ENCODE peak calls at places on chromosomes 4 and X, in five cellular contexts. N is NB4, P is choroid plexus epithelial cell, W is GM23338, V is BJ. T is an unnamed sample.
A peak's percentile ranks its signal among the peaks of the same experiment; 100 is the strongest.

GRCh38 chrX:86028681-86029080 is 18.7 kb downstream of the CHM start:
- DNase-seq in N (no peak), P (no peak), W (no peak), V (no peak), T (peak; percentile 0)

GRCh38 chr4:123699823-123700822 is 303.5 kb downstream of the SPRY1 start:
- DNase-seq in N (no peak), P (peak; percentile 95), W (no peak), V (peak; percentile 88), T (peak; percentile 82)

GRCh38 chrX:150548684-150549083 is 19.7 kb upstream of the MTM1 start:
- DNase-seq in N (peak; percentile 64), P (no peak), W (no peak), V (no peak), T (no peak)

GRCh38 chr4:109574443-109574850 is 14.4 kb downstream of the MCUB start:
- DNase-seq in N (peak; percentile 38), P (peak; percentile 55), W (peak; percentile 28), V (no peak), T (no peak)

GRCh38 chr4:23577398-23577797 is 312.4 kb downstream of the PPARGC1A start:
- DNase-seq in N (no peak), P (no peak), W (no peak), V (no peak), T (no peak)

GRCh38 chr4:126718161-126718560 is 914.6 kb upstream of the INTU start:
- DNase-seq in N (no peak), P (no peak), W (no peak), V (peak; percentile 22), T (no peak)

GRCh38 chr4:48827622-48828021 is 3.3 kb upstream of the OCIAD1 start:
- DNase-seq in N (no peak), P (no peak), W (no peak), V (no peak), T (no peak)

GRCh38 chr4:48905363-48906015 is 1.1 kb downstream of the OCIAD2 start:
- DNase-seq in N (peak; percentile 8), P (peak; percentile 66), W (peak; percentile 22), V (no peak), T (no peak)

GRCh38 chrX:43745938-43746721 is 90.0 kb downstream of the MAOA start:
- DNase-seq in N (no peak), P (peak; percentile 14), W (no peak), V (no peak), T (no peak)

GRCh38 chrX:16993791-16994318 is 47.4 kb downstream of the REPS2 start:
- DNase-seq in N (peak; percentile 8), P (peak; percentile 2), W (peak; percentile 17), V (no peak), T (no peak)

GRCh38 chr4:6913350-6913749 is 3.7 kb downstream of the TBC1D14 start:
- DNase-seq in N (no peak), P (no peak), W (no peak), V (no peak), T (no peak)

GRCh38 chr4:156594619-156595018 is 377.0 kb downstream of the PDGFC start:
- DNase-seq in N (no peak), P (peak; percentile 38), W (no peak), V (no peak), T (no peak)

GRCh38 chrX:133232331-133232730 is 14.2 kb upstream of the TFDP3 start:
- DNase-seq in N (no peak), P (no peak), W (no peak), V (no peak), T (no peak)

GRCh38 chr4:95693594-95693993 is 144.8 kb upstream of the UNC5C start:
- DNase-seq in N (peak; percentile 21), P (peak; percentile 71), W (peak; percentile 66), V (no peak), T (no peak)

DNA sequence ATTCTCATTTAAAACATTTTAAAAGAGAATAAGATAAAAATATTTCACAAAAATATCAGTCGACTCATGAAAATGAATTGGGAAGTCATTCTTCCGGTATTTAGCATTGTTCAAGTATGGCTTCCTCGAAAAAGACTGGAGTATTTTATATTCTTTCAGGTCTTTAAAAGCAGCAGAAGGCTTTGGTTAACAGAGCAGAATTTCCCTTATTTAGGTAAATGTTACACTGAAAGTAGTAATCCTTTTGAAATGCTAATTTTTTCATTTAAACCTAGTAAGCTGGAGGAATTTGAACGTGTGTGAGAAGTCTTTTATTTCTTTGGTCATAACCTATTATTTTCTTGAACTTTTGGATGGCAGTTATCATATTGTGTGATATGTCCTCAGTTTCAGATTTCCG is 11.2 kb downstream of the TENM3 start:
- DNase-seq in N (no peak), P (no peak), W (peak; percentile 17), V (no peak), T (no peak)
- H3K4me3 ChIP-seq in N (no peak overlapping the region), P (no peak overlapping the region), W (no peak overlapping the region), V (no peak overlapping the region), T (no peak overlapping the region)

GRCh38 chr4:122687450-122688121 is 44.9 kb upstream of the BBS12 start:
- DNase-seq in N (no peak), P (peak; percentile 28), W (no peak), V (no peak), T (no peak)
- H3K4me3 ChIP-seq in N (no peak overlapping the region), P (no peak overlapping the region), W (no peak overlapping the region), V (no peak overlapping the region), T (no peak overlapping the region)

GRCh38 chr4:128661529-128661928 is 148.0 kb upstream of the JADE1 start:
- DNase-seq in N (no peak), P (no peak), W (peak; percentile 62), V (no peak), T (no peak)
- H3K4me3 ChIP-seq in N (no peak overlapping the region), P (no peak overlapping the region), W (no peak overlapping the region), V (no peak overlapping the region), T (no peak overlapping the region)

DNA sequence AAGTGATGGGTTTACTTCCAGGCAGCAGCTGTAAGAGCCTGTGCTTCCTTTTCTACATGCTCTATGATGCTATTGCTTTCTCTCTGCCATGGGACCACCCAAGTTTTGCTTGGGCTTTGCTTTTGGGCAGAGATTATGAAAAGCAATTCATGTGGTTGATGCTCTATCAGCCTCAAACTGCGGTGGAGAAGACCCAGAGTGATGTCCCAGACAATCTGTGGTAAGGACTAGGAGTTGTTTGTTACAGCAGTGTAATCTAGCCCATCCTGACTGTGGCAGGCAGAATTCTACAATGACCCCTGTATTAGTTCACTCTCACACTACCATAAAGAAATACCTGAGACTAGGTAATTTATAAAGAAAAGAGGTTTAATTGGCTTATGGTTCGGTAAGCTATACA is 9.2 kb upstream of the CYTL1 start:
- DNase-seq in N (no peak), P (no peak), W (no peak), V (no peak), T (no peak)
- H3K4me3 ChIP-seq in N (no peak overlapping the region), P (no peak overlapping the region), W (no peak overlapping the region), V (no peak overlapping the region), T (no peak overlapping the region)

DNA sequence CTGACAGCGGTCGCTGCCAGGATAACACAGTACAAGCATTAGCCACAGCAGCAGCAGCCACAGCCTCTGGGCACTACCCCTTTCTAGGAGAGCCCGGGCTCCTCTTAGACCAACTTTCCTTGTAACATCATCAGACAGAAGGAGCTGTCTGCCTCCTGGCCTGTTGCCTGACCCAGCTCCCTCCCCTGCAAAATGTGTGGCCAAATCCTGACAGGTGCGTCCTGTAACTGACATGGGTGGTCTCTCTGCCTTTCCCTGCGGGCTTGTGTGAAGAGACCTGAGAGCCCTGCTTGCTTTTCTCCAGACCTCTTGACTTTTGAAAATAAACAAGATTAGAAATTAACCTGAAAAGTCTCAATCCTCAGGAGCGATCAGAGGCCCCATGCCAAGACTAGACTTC is 824.9 kb downstream of the RAPGEF2 start:
- DNase-seq in N (no peak), P (no peak), W (no peak), V (no peak), T (no peak)
- H3K4me3 ChIP-seq in N (no peak overlapping the region), P (no peak overlapping the region), W (no peak overlapping the region), V (no peak overlapping the region), T (no peak overlapping the region)

DNA sequence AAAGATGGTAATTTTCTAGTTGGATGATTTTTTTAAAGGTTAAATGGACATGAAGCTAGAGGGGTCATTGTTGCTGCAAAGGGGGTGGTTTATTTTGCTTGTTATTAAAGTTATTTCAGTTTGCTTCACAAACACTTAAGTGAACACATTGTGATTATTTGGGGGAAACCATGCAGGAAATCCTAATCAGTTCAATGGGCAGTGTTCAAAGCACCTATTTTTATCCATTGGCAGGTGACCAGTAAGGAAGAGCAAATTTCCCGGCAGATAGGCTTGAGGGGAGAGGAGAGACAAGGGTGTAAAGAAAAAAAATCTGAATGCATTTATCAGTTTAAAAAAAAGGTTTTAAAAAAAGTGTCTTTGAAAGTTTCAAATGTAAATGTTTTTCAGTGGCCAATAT is 17.6 kb downstream of the GPR174 start:
- DNase-seq in N (no peak), P (no peak), W (no peak), V (no peak), T (no peak)
- H3K4me3 ChIP-seq in N (no peak overlapping the region), P (no peak overlapping the region), W (no peak overlapping the region), V (no peak overlapping the region), T (no peak overlapping the region)

GRCh38 chrX:120731386-120731785 is 101.5 kb upstream of the C1GALT1C1 start:
- DNase-seq in N (no peak), P (no peak), W (no peak), V (no peak), T (no peak)

GRCh38 chrX:120725874-120726273 is 96.0 kb upstream of the C1GALT1C1 start:
- DNase-seq in N (peak; percentile 1), P (no peak), W (no peak), V (no peak), T (no peak)

GRCh38 chrX:120727503-120727902 is 97.6 kb upstream of the C1GALT1C1 start:
- DNase-seq in N (no peak), P (no peak), W (no peak), V (no peak), T (no peak)

GRCh38 chrX:120727911-120728310 is 98.1 kb upstream of the C1GALT1C1 start:
- DNase-seq in N (no peak), P (no peak), W (no peak), V (no peak), T (no peak)

DNA sequence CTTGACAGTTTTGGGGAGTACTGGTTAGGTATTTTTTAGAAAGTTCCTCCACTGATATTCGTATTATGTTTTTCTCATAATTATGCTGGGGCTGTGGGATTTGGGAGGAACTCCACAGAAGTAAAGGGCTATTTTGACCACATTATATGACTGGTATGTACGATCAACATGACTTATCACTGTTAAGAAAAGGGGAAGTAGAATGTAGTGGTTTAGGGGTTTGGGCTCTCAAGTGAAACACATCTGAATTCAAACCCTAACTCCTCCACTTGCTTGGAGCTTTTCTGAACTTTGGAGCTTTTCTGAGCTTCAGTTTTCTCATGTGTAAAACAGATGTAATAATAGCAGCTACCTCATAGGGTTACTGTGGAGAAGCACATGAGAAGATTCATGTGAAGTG is 96.4 kb upstream of the C1GALT1C1 start:
- DNase-seq in N (peak; percentile 77), P (no peak), W (no peak), V (no peak), T (no peak)
- H3K4me3 ChIP-seq in N (no peak overlapping the region), P (no peak overlapping the region), W (no peak overlapping the region), V (no peak overlapping the region), T (no peak overlapping the region)

DNA sequence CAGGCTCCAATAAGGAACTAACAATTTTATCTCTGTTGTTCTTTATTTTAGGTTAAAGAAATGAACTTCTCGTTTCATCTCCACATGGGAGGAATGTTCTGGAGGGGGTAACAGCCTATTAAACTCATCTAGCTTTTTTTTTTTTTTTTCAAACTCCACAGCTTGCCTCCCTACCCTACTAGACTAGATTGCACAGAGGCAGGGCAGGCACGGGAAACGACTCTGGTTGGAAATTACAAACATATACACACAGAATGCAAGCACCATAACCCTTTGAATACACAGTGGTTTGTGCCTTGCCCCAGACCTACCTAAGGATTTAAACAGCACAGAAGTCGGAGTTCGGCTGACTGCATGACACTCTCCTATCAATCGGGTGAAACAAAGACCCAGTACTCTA is 2.7 kb downstream of the MECP2 start:
- DNase-seq in N (no peak), P (no peak), W (no peak), V (no peak), T (no peak)
- H3K4me3 ChIP-seq in N (no peak overlapping the region), P (no peak overlapping the region), W (peak overlapping the region; percentile 75), V (no peak overlapping the region), T (no peak overlapping the region)